ENCODE peak calls at places on chromosome 13, in eight cellular contexts. N is lower leg skin, L is WTC11, D is Calu3, S is pancreas, B is cardiac fibroblast, C is RWPE1, I is fibroblast of pulmonary artery. P is an unnamed sample.

GRCh38 chr13:60226507-60226906 is 62.8 kb upstream of the DIAPH3 start:
- DNase-seq in D (no peak), C (peak; percentile 4), I (peak; percentile 48), N (no peak), L (peak; percentile 42), S (peak; percentile 14), B (peak; percentile 53), P (peak; percentile 9)

GRCh38 chr13:46615888-46616531 is 63.0 kb downstream of the LRCH1 start:
- DNase-seq in B (peak; percentile 68), S (no peak), L (no peak), C (no peak), D (no peak), N (no peak), I (peak; percentile 59), P (no peak)

GRCh38 chr13:46759861-46760260 is 37.1 kb downstream of the ESD start:
- DNase-seq in N (no peak), C (no peak), B (peak; percentile 36), I (peak; percentile 55), S (no peak), D (no peak), L (no peak), P (no peak)

GRCh38 chr13:27622102-27622820 is 569 bp downstream of the POLR1D start:
- DNase-seq in S (no peak), D (no peak), N (no peak), I (peak; percentile 23), B (peak; percentile 24), L (no peak), C (no peak), P (no peak)

GRCh38 chr13:30739646-30740642 is 4.6 kb downstream of the ALOX5AP start:
- DNase-seq in D (peak; percentile 3), C (peak; percentile 81), S (no peak), B (peak; percentile 76), N (no peak), L (no peak), I (peak; percentile 92), P (no peak)

GRCh38 chr13:24172071-24172470 is 11.6 kb downstream of the SPATA13 start:
- DNase-seq in D (no peak), N (no peak), L (no peak), B (no peak), S (no peak), C (no peak), I (no peak), P (no peak)

GRCh38 chr13:102721800-102722231 is 27.0 kb upstream of the METTL21C start:
- DNase-seq in N (no peak), B (peak; percentile 78), C (no peak), L (no peak), I (peak; percentile 64), S (no peak), D (no peak), P (no peak)

GRCh38 chr13:20495087-20496023 is 30.3 kb downstream of the CRYL1 start:
- DNase-seq in D (peak; percentile 46), N (peak; percentile 73), B (peak; percentile 82), L (peak; percentile 67), C (peak; percentile 68), S (no peak), I (peak; percentile 84), P (peak; percentile 61)

GRCh38 chr13:43472344-43472743 is 314.4 kb downstream of the ENOX1 start:
- DNase-seq in D (no peak), I (no peak), S (no peak), C (no peak), L (no peak), N (no peak), B (no peak), P (no peak)

GRCh38 chr13:42865703-42866102 is 84.3 kb downstream of the FAM216B start:
- DNase-seq in N (no peak), I (no peak), C (no peak), D (no peak), L (no peak), B (peak; percentile 38), S (no peak), P (no peak)

GRCh38 chr13:113532156-113532806 is 41.8 kb upstream of the DCUN1D2 start:
- DNase-seq in N (no peak), B (no peak), C (peak; percentile 46), D (no peak), S (no peak), L (peak; percentile 70), I (peak; percentile 33), P (no peak)

GRCh38 chr13:42041684-42042035 is 6.8 kb upstream of the DGKH start:
- DNase-seq in L (peak; percentile 60), D (peak; percentile 55), N (peak; percentile 45), S (peak; percentile 43), I (peak; percentile 73), B (peak; percentile 74), C (peak; percentile 64), P (peak; percentile 64)

GRCh38 chr13:99086869-99087129 is 108.9 kb upstream of the DOCK9 start:
- DNase-seq in L (no peak), S (peak; percentile 61), I (peak; percentile 11), C (peak; percentile 40), B (no peak), D (no peak), N (no peak), P (peak; percentile 60)

GRCh38 chr13:27203854-27204253 is 32.2 kb upstream of the USP12 start:
- DNase-seq in B (peak; percentile 41), I (peak; percentile 50), S (no peak), N (no peak), L (no peak), D (no peak), C (no peak), P (no peak)

DNA sequence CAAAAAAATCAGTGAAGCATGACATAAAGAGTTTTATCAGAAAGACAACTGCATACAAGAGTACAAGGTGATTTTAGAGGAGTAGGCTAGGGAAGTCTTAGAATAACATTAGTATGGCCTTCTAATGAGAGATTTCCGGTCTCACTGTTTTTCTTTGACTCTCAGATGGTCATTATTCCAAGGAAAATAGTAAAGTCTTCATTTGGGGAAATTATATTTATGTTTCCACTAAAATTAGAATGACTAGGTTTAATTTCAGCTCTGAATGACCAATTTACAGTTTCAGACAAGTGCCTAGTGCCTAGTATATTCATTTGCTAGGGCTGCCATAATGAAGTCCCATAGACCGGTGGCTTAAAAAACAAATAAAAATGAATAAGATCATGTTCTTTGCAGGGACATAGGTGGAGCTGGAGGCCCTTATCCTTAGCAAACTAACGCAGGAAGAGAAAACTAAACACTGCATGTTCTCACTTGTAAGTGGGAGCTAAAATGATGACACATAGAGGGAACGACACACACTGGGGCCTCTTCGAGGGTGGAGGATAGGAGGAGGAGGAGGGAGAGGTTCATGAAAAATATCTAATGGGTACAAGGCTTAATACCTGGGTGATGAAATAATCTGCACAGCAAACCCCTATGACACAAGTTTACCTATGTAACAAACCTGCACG is 303.1 kb downstream of the PCDH9 start:
- DNase-seq in C (peak; percentile 13), D (no peak), S (no peak), I (no peak), N (no peak), L (no peak), B (no peak), P (no peak)
- TF ChIP-seq CTCF in C (no peak), D (no peak), S (no peak), I (no peak), N (no peak), L (no peak), B (no peak), P (no peak)

DNA sequence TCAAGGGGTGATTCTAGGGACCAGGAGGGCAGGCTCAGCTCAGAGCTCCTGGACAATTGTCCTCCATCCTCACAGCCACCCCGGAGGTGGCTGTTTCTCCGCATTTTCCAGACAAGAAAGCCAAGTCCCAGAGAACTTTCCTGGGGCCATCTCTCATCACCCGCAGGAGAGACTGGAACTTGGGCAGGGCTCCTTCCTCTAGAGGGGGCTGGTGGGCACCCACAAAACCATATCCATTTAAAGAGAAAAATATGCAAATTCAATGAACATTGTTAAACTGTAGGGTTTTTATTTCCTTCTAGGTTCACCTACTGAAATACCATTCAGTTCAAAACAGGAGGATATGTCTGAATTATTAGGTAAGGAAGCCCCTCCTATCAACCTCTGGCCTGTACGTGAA is 16.6 kb downstream of the SPACA7 start:
- DNase-seq in S (no peak), D (no peak), N (no peak), C (no peak), L (no peak), I (no peak), B (no peak), P (no peak)
- TF ChIP-seq CTCF in S (no peak), D (no peak), N (no peak), C (no peak), L (no peak), I (no peak), B (no peak), P (no peak)

DNA sequence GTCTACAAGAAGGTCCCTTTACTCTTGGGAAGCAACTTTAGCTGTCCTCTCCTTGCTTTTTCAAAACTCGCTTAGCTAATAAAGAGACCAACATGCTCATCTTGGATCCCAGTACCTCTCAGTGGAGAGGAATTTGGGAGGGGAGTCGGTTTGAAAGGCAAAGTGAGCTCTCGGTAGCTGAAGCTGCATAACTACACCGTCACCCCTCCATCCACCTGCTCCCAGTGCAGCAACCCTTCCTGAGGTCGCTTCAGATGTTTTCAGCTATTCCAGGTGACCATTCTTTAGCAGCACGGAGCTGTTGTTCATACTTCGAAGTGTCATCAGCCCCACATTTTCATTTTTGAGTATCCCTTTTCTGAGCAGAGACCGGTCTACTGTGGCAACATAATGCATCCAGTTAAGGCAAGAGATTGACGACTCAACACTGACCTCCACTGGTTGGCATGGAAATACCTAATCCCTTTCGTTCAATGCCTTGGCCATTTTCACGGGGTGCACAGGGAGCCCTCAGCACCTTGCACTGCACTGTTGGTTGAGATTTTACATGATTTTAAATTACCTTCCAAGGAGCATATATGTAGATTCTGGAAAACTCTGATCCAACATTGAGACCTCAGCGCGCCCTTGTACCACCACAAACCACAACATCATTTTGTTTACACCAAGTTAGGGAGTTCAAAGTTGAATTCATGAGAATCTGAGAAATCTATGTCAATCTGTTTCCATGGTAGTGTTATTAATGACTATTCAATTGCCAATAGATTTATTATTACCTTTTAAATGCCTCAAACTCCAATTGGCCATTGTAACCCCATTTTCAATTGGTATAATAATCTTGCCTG is 42.2 kb downstream of the DLEU7 start:
- DNase-seq in S (peak; percentile 25), D (peak; percentile 63), B (peak; percentile 85), C (peak; percentile 52), N (peak; percentile 30), L (peak; percentile 65), I (peak; percentile 89), P (peak; percentile 74)
- TF ChIP-seq CTCF in S (peak; percentile 60), D (peak; percentile 35), B (peak; percentile 71), C (peak; percentile 31), N (no peak), L (peak; percentile 47), I (peak; percentile 79), P (peak; percentile 64)

DNA sequence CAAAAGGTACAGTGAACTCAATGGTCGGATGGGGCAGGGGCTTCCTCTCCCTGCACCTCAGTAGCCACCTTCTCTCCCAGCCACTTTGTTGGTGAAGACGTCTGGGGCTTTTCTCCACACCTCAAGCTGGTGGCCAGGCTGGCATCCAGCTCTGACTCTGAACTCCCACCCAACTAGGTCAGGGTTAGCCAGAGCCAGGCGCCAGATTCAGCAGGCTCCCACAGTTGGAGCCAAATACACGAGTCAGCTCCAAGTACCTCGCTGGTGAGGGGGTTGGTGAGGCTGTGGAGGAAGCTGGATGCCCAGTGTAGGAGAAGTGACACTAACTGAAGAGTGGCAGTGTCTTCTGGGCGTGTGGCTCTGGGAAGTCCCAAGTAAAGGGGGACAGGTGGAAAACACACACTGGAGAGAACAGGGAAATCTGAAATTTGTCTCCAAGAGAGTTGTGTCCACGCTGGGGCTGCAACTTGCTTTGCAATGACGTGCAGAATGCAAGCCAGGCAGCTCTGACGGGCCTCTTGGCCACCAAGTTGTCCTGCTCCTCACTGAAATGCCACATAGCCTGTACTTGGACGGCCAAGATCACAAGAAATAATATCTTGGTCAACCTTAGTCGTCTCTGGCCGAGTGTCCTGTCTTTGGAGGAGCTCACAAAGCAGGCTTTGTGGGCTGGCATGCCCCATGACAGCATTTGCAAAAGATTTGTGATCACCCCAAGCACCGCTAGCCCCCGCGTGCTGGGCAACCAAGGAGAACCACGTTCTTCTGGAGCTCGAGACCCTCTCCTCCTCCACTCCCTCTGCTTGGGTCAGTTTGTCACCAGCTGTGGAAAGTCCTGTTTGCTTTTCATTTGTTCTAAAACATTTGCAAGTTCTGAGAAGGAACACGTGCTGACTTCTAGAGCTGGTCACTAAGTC is 18.1 kb downstream of the SLC7A1 start:
- DNase-seq in C (no peak), N (no peak), S (peak; percentile 83), L (no peak), B (no peak), I (no peak), D (no peak), P (no peak)
- TF ChIP-seq CTCF in C (no peak), N (no peak), S (no peak), L (no peak), B (no peak), I (no peak), D (no peak), P (no peak)

P was measured in endothelial cell.